ENCODE peak calls at places on chromosomes 13 and 19, in five cellular contexts. U, W, M, G and I are unnamed samples. For H3K4me1 and H3K9me3, the result is how much of the 10 kb centered on the place peaks cover.

GRCh38 chr13:110643768-110644421 is 28.6 kb downstream of the NAXD start:
- DNase-seq in M (no peak), U (no peak), W (no peak), G (no peak), I (no peak)

GRCh38 chr13:48304132-48304876 is 753 bp downstream of the RB1 start:
- DNase-seq in W (peak), M (peak), U (peak), G (peak), I (no peak)

GRCh38 chr13:105759467-105759866 is 776.0 kb downstream of the EFNB2 start:
- DNase-seq in G (no peak), W (no peak), U (no peak), M (no peak), I (no peak)

GRCh38 chr13:99051768-99052455 is 74.0 kb upstream of the DOCK9 start:
- DNase-seq in W (no peak), M (no peak), G (no peak), U (no peak), I (no peak)

GRCh38 chr13:78827471-78827870 is 168.5 kb upstream of the OBI1 start:
- DNase-seq in M (no peak), G (no peak), U (no peak), W (no peak), I (no peak)

GRCh38 chr13:112968380-112968909 is 569 bp upstream of the MCF2L start:
- DNase-seq in M (no peak), G (peak), U (no peak), W (no peak), I (no peak)

GRCh38 chr13:29922896-29923295 is 72.5 kb upstream of the UBL3 start:
- DNase-seq in G (no peak), M (peak), U (peak), W (peak), I (no peak)

GRCh38 chr19:50728084-50728737 is 5.0 kb downstream of the CLEC11A start:
- DNase-seq in M (peak), W (no peak), G (peak), U (peak), I (no peak)

GRCh38 chr13:43448605-43449004 is 338.2 kb downstream of the ENOX1 start:
- DNase-seq in U (no peak), G (no peak), M (peak), W (no peak), I (no peak)

GRCh38 chr13:110297771-110298170 is 9.2 kb downstream of the COL4A1 start:
- DNase-seq in U (no peak), M (no peak), G (no peak), W (no peak), I (no peak)

GRCh38 chr19:23527797-23528196 is 132.5 kb upstream of the ZNF91 start:
- DNase-seq in W (no peak), G (no peak), U (no peak), M (no peak), I (no peak)

GRCh38 chr19:17703823-17704463 is 15.3 kb upstream of the MAP1S start:
- DNase-seq in W (peak), U (peak), M (peak), G (no peak), I (no peak)

GRCh38 chr13:44404261-44405139 is 30.9 kb downstream of the SERP2 start:
- DNase-seq in W (no peak), M (no peak), G (no peak), U (no peak), I (no peak)

GRCh38 chr13:34208326-34208725 is 390.4 kb downstream of the RFC3 start:
- DNase-seq in U (peak), W (peak), M (peak), G (no peak), I (no peak)

GRCh38 chr19:56141416-56141992 is 417 bp downstream of the ZNF444 start:
- DNase-seq in U (no peak), G (no peak), W (peak), M (no peak), I (no peak)

GRCh38 chr13:102191951-102192461 is 209.8 kb downstream of the FGF14 start:
- DNase-seq in M (peak), G (no peak), U (peak), W (no peak), I (no peak)

GRCh38 chr13:111233080-111233479 is 87.4 kb upstream of the TEX29 start:
- DNase-seq in U (peak), M (no peak), G (no peak), W (no peak), I (no peak)

GRCh38 chr13:60329221-60329983 is 67.6 kb upstream of the TDRD3 start:
- DNase-seq in W (peak), U (peak), G (no peak), M (peak), I (peak)

GRCh38 chr13:28626266-28626665 is 32.7 kb upstream of the POMP start:
- DNase-seq in G (no peak), W (no peak), M (no peak), U (no peak), I (no peak)

GRCh38 chr13:30346159-30346788 is 38.9 kb upstream of the KATNAL1 start:
- DNase-seq in G (no peak), W (no peak), U (no peak), M (no peak), I (no peak)

GRCh38 chr13:100532836-100533435 is 55.7 kb downstream of the GGACT start:
- DNase-seq in M (no peak), W (no peak), G (no peak), U (no peak), I (no peak)

GRCh38 chr19:52988506-52988905 is 25.2 kb upstream of the ERVV-1 start:
- DNase-seq in U (no peak), G (no peak), M (no peak), W (no peak), I (no peak)

GRCh38 chr13:100203696-100204367 is 114.9 kb downstream of the PCCA start:
- DNase-seq in U (peak), G (no peak), M (peak), W (no peak), I (no peak)

GRCh38 chr19:44176590-44176989 is 11.7 kb downstream of the ZNF226 start:
- DNase-seq in G (no peak), U (no peak), M (peak), W (no peak), I (no peak)

GRCh38 chr13:67421475-67421874 is 191.3 kb upstream of the PCDH9 start:
- DNase-seq in W (no peak), G (no peak), U (no peak), M (no peak), I (no peak)
- H3K4me1 ChIP-seq in W (under half), G (under half), U (under half), M (under half), I (under half)

GRCh38 chr19:2288010-2288742 is 6.2 kb upstream of the PEAK3 start:
- DNase-seq in G (no peak), M (no peak), W (no peak), U (no peak), I (no peak)
- H3K4me3 ChIP-seq in G (no peak), M (no peak), W (no peak), U (no peak), I (no peak)

GRCh38 chr19:57754091-57754673 is 7.6 kb downstream of the ZNF776 start:
- DNase-seq in U (no peak), G (no peak), W (no peak), M (no peak), I (no peak)
- H3K9me3 ChIP-seq in U (under half), G (under half), W (under half), M (under half), I (under half)

GRCh38 chr13:40971321-40971720 is 47.8 kb downstream of the ELF1 start:
- DNase-seq in M (no peak), W (no peak), U (no peak), G (no peak), I (no peak)
- H3K4me1 ChIP-seq in M (under half), W (half or more), U (under half), G (half or more), I (under half)

GRCh38 chr19:33303791-33304759 is 1.7 kb upstream of the CEBPA start:
- DNase-seq in M (no peak), G (peak), U (no peak), W (no peak), I (no peak)
- H3K4me3 ChIP-seq in M (no peak), G (peak), U (no peak), W (peak), I (peak)

GRCh38 chr19:21321134-21321533 is 8.1 kb downstream of the ZNF708 start:
- DNase-seq in U (no peak), G (no peak), M (peak), W (no peak), I (no peak)

GRCh38 chr19:21326169-21326568 is 3.0 kb downstream of the ZNF708 start:
- DNase-seq in G (no peak), U (no peak), M (no peak), W (no peak), I (no peak)

GRCh38 chr19:21322528-21322927 is 6.7 kb downstream of the ZNF708 start:
- DNase-seq in M (peak), G (no peak), U (no peak), W (no peak), I (no peak)

GRCh38 chr19:21321996-21322395 is 7.2 kb downstream of the ZNF708 start:
- DNase-seq in U (no peak), W (no peak), M (peak), G (no peak), I (no peak)

GRCh38 chr19:21323000-21323399 is 6.2 kb downstream of the ZNF708 start:
- DNase-seq in W (no peak), G (no peak), U (no peak), M (peak), I (no peak)
- H3K9me3 ChIP-seq in W (under half), G (under half), U (under half), M (under half), I (under half)

GRCh38 chr13:54305377-54305776 is 1276.8 kb downstream of the OLFM4 start:
- DNase-seq in U (no peak), W (no peak), G (no peak), M (no peak), I (no peak)
- H3K4me1 ChIP-seq in U (under half), W (under half), G (under half), M (under half), I (under half)

DNA sequence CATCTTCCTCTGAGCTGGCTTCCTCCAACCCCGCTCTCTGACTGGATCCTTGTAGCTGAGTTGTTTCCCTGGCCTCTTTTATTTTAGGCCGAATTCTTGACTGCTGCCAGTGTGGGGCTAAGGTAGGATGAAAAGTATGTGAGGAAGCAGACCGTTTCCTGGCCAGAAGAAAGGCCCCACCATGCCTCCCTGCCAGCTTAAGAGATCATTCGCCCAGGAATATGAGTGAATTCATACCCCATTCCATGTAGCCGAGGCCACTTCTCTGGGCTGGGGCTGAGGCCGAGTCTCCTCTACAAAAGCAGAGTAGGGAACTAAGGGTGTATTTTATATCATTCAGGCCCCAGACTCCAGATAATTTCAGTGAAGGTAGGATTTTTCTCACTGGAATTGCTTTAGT is 32.3 kb downstream of the NFIX start:
- DNase-seq in U (no peak), M (no peak), G (no peak), W (no peak), I (no peak)
- H3K4me3 ChIP-seq in U (no peak), M (peak), G (peak), W (peak), I (no peak)

GRCh38 chr13:87893982-87894527 is 222.9 kb downstream of the SLITRK5 start:
- DNase-seq in W (no peak), U (no peak), M (no peak), G (no peak), I (no peak)

GRCh38 chr13:87889241-87889640 is 218.1 kb downstream of the SLITRK5 start:
- DNase-seq in W (no peak), G (no peak), U (no peak), M (no peak), I (no peak)

GRCh38 chr13:87887459-87888123 is 216.4 kb downstream of the SLITRK5 start:
- DNase-seq in W (no peak), G (no peak), U (no peak), M (no peak), I (no peak)

DNA sequence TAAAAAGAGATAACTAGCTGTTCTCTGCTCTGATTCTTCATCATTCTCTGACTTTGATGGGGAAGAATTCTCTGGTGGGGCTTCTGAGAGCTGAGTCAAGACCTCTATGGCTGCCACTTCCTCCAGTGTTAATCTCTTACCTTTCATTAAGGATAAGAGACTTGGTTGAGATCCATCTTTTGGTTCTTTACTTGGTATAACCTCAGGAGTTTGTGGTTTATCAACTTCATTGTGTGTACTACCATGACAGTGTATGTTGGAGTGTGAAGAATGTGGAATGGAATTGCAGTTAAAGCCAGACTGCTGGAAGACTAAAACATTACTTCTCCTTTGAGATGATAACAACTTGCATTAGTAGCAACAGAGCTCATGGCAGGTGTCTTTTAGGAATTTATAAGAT is 222.0 kb downstream of the SLITRK5 start:
- DNase-seq in U (no peak), W (no peak), G (no peak), M (no peak), I (no peak)
- H3K9me3 ChIP-seq in U (under half), W (under half), G (under half), M (under half), I (under half)